ENCODE peak calls at places on chromosomes 5 and 9, in ten cellular contexts. F is colonic mucosa; J is HCT116; S is Peyer's patch; M is spleen; I is PC-3; G is osteoblast; X is Panc1; T is CD4-positive, alpha-beta T cell; Z is breast epithelium. O is an unnamed sample. For H3K9me3, the result is how much of the 10 kb centered on the place peaks cover.

GRCh38 chr9:129697111-129697955 is 31.9 kb downstream of the PRRX2 start:
- DNase-seq in G (peak), F (peak), Z (no peak), T (no peak), M (no peak), J (no peak), I (peak), X (no peak), S (no peak), O (peak)

GRCh38 chr5:12522116-12522515 is 617.9 kb upstream of the CTNND2 start:
- DNase-seq in S (no peak), J (no peak), F (no peak), X (no peak), T (no peak), Z (no peak), G (no peak), I (peak), M (no peak), O (no peak)

GRCh38 chr9:70011366-70011765 is 32.3 kb upstream of the MAMDC2 start:
- DNase-seq in M (no peak), Z (no peak), F (no peak), I (no peak), X (no peak), T (no peak), S (no peak), G (no peak), J (no peak), O (peak)

GRCh38 chr9:38205279-38205678 is 136.3 kb upstream of the SHB start:
- DNase-seq in F (no peak), X (no peak), G (no peak), I (peak), M (no peak), S (no peak), J (no peak), Z (no peak), T (no peak), O (no peak)

GRCh38 chr5:169550227-169550626 is 33.3 kb upstream of the SPDL1 start:
- DNase-seq in M (no peak), J (no peak), X (no peak), Z (no peak), S (no peak), T (no peak), I (no peak), G (no peak), F (no peak), O (no peak)

GRCh38 chr9:133547116-133547515 is 12.6 kb downstream of the ADAMTSL2 start:
- DNase-seq in S (no peak), M (no peak), J (no peak), T (no peak), G (no peak), I (no peak), X (no peak), Z (no peak), F (no peak), O (no peak)

GRCh38 chr5:144864113-144864512 is 693.4 kb downstream of the KCTD16 start:
- DNase-seq in S (no peak), M (no peak), J (no peak), X (no peak), I (no peak), Z (no peak), T (no peak), G (no peak), F (no peak), O (no peak)

GRCh38 chr5:53895091-53895683 is 334.7 kb downstream of the NDUFS4 start:
- DNase-seq in F (no peak), G (no peak), I (no peak), T (no peak), M (no peak), S (no peak), J (no peak), Z (no peak), X (no peak), O (no peak)

GRCh38 chr5:173010547-173011464 is 27.2 kb downstream of the ATP6V0E1 start:
- DNase-seq in J (no peak), Z (peak), F (peak), S (peak), M (no peak), I (no peak), X (no peak), T (no peak), G (no peak), O (no peak)

GRCh38 chr5:8458038-8458383 is 589.1 kb downstream of the MTRR start:
- DNase-seq in J (no peak), M (no peak), F (no peak), Z (no peak), S (no peak), X (no peak), I (no peak), T (no peak), G (peak), O (peak)

GRCh38 chr9:95729669-95730368 is 145.7 kb upstream of the ERCC6L2 start:
- DNase-seq in J (no peak), X (no peak), S (no peak), M (no peak), T (no peak), Z (no peak), F (no peak), I (no peak), G (no peak), O (no peak)

GRCh38 chr9:5610491-5610890 is 18.4 kb upstream of the RIC1 start:
- DNase-seq in J (no peak), T (no peak), S (no peak), G (no peak), Z (no peak), I (no peak), F (no peak), M (no peak), X (no peak), O (no peak)

GRCh38 chr5:150638053-150638444 is 2.4 kb upstream of the SYNPO start:
- DNase-seq in M (no peak), J (no peak), T (no peak), Z (no peak), I (no peak), X (no peak), F (no peak), G (peak), S (no peak), O (no peak)

GRCh38 chr5:59116231-59116900 is 533.5 kb downstream of the RAB3C start:
- DNase-seq in J (no peak), T (no peak), F (no peak), M (no peak), Z (no peak), S (no peak), X (no peak), G (no peak), I (no peak), O (no peak)

DNA sequence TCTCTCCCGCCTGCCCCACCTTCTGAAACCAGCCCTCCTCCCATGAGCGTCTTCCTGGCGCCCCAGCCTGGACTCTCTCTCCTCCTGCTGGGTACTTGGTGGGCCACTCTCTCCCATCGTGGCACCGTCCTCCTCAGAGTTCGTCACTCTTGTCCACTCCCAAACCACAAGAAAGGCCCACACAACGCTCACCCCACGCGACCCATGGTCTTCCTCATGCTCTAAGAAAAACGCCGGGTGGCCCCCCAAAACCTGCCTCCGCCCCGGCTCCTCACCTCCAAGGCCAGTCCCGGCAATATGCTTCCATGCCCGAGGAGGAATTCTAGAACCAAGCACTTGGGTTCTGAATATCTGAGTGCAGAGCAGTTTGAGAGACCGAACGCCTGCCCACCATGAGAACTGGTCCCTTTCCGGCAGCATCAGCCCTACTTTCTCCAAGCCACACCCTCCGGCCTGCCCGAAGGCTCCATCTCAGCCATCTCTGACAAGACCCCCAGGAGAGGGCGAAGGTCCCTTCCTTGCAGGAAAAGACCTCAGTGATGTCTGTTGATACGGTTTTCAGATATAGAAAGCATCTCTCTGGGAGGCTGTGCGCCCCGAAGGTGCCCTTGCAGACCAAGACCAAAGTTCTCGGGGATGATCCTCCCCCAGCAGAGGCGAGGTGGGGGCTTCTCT is 15.0 kb downstream of the SLC6A3 start:
- DNase-seq in I (no peak), G (peak), M (peak), X (no peak), Z (peak), T (no peak), J (no peak), S (peak), F (no peak), O (peak)
- H3K9me3 ChIP-seq in I (under half), G (under half), M (half or more), X (under half), Z (under half), T (under half), J (under half), S (under half), F (under half), O (under half)

GRCh38 chr5:141369994-141370848 is at the start of gene PCDHGB3:
- DNase-seq in X (no peak), Z (no peak), T (peak), J (no peak), I (no peak), M (no peak), F (no peak), S (no peak), G (peak), O (no peak)
- H3K9me3 ChIP-seq in X (under half), Z (half or more), T (half or more), J (under half), I (under half), M (half or more), F (under half), S (half or more), G (under half), O (under half)

GRCh38 chr5:26326153-26326759 is 712.1 kb downstream of the CDH9 start:
- DNase-seq in I (no peak), S (no peak), F (no peak), T (no peak), X (no peak), M (peak), G (no peak), Z (no peak), J (no peak), O (no peak)

GRCh38 chr5:26323794-26324193 is 714.6 kb downstream of the CDH9 start:
- DNase-seq in T (no peak), J (no peak), F (no peak), G (no peak), M (peak), X (no peak), I (no peak), S (no peak), Z (no peak), O (no peak)

DNA sequence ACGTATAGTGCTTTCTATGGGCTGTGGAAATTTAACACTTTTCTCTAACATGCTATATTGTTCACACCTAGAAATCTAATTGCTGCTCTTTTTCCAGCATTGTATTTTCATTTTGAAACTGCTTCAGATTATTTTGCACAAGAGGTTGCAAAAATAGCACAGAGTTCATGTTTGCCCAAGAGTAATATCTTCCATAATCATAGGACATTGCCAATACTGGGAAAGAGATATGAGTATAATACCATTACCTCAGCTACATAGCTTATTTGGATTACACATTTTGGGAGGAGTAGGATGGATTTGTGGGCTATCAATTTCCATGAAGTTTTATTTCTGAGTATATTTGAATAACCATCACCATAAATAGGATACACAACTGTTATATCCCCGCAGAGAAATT is 717.1 kb downstream of the CDH9 start:
- DNase-seq in M (no peak), T (no peak), G (no peak), F (no peak), S (no peak), Z (no peak), X (no peak), J (no peak), I (no peak), O (no peak)
- H3K9me3 ChIP-seq in M (under half), T (under half), G (under half), F (under half), S (under half), Z (under half), X (under half), J (under half), I (under half), O (under half)

DNA sequence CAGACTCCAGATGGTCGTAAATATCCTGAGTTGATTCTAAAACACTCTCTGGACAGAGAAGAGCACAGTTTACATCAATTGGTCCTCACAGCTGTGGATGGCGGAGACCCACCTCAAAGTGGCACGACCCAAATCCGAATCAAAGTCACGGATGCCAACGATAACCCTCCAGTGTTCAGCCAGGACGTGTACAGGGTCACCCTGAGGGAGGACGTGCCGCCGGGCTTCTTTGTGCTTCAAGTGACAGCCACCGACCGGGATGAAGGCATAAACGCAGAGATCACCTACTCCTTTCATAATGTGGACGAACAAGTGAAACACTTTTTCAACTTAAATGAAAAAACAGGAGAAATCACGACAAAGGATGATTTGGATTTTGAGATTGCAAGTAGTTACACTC is 891 bp downstream of the PCDHGB2 start:
- DNase-seq in Z (no peak), F (no peak), S (no peak), I (no peak), T (no peak), G (peak), J (no peak), X (no peak), M (no peak), O (no peak)
- H3K9me3 ChIP-seq in Z (half or more), F (under half), S (half or more), I (under half), T (under half), G (under half), J (under half), X (under half), M (half or more), O (under half)

GRCh38 chr9:100186356-100186755 is 87.3 kb downstream of the INVS start:
- DNase-seq in M (no peak), T (no peak), F (no peak), X (no peak), J (no peak), G (no peak), S (no peak), I (no peak), Z (no peak), O (no peak)
- H3K9me3 ChIP-seq in M (half or more), T (under half), F (under half), X (under half), J (under half), G (under half), S (under half), I (under half), Z (half or more), O (under half)